ENCODE peak calls at places on chromosomes 16 and 17, in six cellular contexts. One of them, this sample, is unnamed.

GRCh38 chr17:10844667-10845387 is 6.9 kb upstream of the PIRT start:
- DNase-seq in GM23248: peak; percentile 77
- DNase-seq in activated CD4-positive, alpha-beta T cell treated with anti-CD3 and anti-CD28 coated beads for 36 hours: peak; percentile 86
- DNase-seq in brain microvascular endothelial cell: peak; percentile 8
- DNase-seq in NB4: peak; percentile 74
- DNase-seq in CD8-positive, alpha-beta T cell: peak; percentile 82
- DNase-seq in this sample: peak; percentile 84

GRCh38 chr17:81386141-81386645 is 9.1 kb upstream of the BAHCC1 start:
- DNase-seq in GM23248: no peak
- DNase-seq in activated CD4-positive, alpha-beta T cell treated with anti-CD3 and anti-CD28 coated beads for 36 hours: no peak
- DNase-seq in brain microvascular endothelial cell: no peak
- DNase-seq in NB4: no peak
- DNase-seq in CD8-positive, alpha-beta T cell: no peak
- DNase-seq in this sample: no peak

GRCh38 chr17:35537569-35538209 is at the start of gene SLFN12L:
- DNase-seq in GM23248: no peak
- DNase-seq in activated CD4-positive, alpha-beta T cell treated with anti-CD3 and anti-CD28 coated beads for 36 hours: peak; percentile 36
- DNase-seq in brain microvascular endothelial cell: no peak
- DNase-seq in NB4: no peak
- DNase-seq in CD8-positive, alpha-beta T cell: no peak
- DNase-seq in this sample: no peak

GRCh38 chr16:47611848-47612493 is 150.8 kb downstream of the PHKB start:
- DNase-seq in GM23248: no peak
- DNase-seq in activated CD4-positive, alpha-beta T cell treated with anti-CD3 and anti-CD28 coated beads for 36 hours: no peak
- DNase-seq in brain microvascular endothelial cell: no peak
- DNase-seq in NB4: no peak
- DNase-seq in CD8-positive, alpha-beta T cell: no peak
- DNase-seq in this sample: no peak

GRCh38 chr17:58330997-58331814 is 2.6 kb upstream of the TSPOAP1 start:
- DNase-seq in GM23248: no peak
- DNase-seq in activated CD4-positive, alpha-beta T cell treated with anti-CD3 and anti-CD28 coated beads for 36 hours: peak; percentile 85
- DNase-seq in brain microvascular endothelial cell: no peak
- DNase-seq in NB4: peak; percentile 88
- DNase-seq in CD8-positive, alpha-beta T cell: peak; percentile 86
- DNase-seq in this sample: peak; percentile 93

GRCh38 chr16:68744744-68745280 is 7.7 kb downstream of the CDH1 start:
- DNase-seq in GM23248: peak; percentile 56
- DNase-seq in activated CD4-positive, alpha-beta T cell treated with anti-CD3 and anti-CD28 coated beads for 36 hours: no peak
- DNase-seq in brain microvascular endothelial cell: peak; percentile 6
- DNase-seq in NB4: peak; percentile 19
- DNase-seq in CD8-positive, alpha-beta T cell: no peak
- DNase-seq in this sample: no peak

GRCh38 chr16:50761276-50761675 is 19.4 kb downstream of the CYLD start:
- DNase-seq in GM23248: no peak
- DNase-seq in activated CD4-positive, alpha-beta T cell treated with anti-CD3 and anti-CD28 coated beads for 36 hours: no peak
- DNase-seq in brain microvascular endothelial cell: no peak
- DNase-seq in NB4: no peak
- DNase-seq in CD8-positive, alpha-beta T cell: no peak
- DNase-seq in this sample: peak; percentile 37

GRCh38 chr16:28204211-28204610 is 7.6 kb downstream of the XPO6 start:
- DNase-seq in GM23248: no peak
- DNase-seq in activated CD4-positive, alpha-beta T cell treated with anti-CD3 and anti-CD28 coated beads for 36 hours: no peak
- DNase-seq in brain microvascular endothelial cell: no peak
- DNase-seq in NB4: no peak
- DNase-seq in CD8-positive, alpha-beta T cell: no peak
- DNase-seq in this sample: no peak

GRCh38 chr17:78522031-78522809 is 55.0 kb downstream of the DNAH17 start:
- DNase-seq in GM23248: no peak
- DNase-seq in activated CD4-positive, alpha-beta T cell treated with anti-CD3 and anti-CD28 coated beads for 36 hours: no peak
- DNase-seq in brain microvascular endothelial cell: no peak
- DNase-seq in NB4: no peak
- DNase-seq in CD8-positive, alpha-beta T cell: no peak
- DNase-seq in this sample: no peak

GRCh38 chr16:28291651-28292626 is at the start of gene SBK1:
- DNase-seq in GM23248: peak; percentile 67
- DNase-seq in activated CD4-positive, alpha-beta T cell treated with anti-CD3 and anti-CD28 coated beads for 36 hours: peak; percentile 91
- DNase-seq in brain microvascular endothelial cell: peak; percentile 11
- DNase-seq in NB4: peak; percentile 75
- DNase-seq in CD8-positive, alpha-beta T cell: peak; percentile 92
- DNase-seq in this sample: peak; percentile 96

GRCh38 chr16:30948087-30948955 is 547 bp upstream of the ORAI3 start:
- DNase-seq in GM23248: peak; percentile 98
- DNase-seq in activated CD4-positive, alpha-beta T cell treated with anti-CD3 and anti-CD28 coated beads for 36 hours: peak; percentile 30
- DNase-seq in brain microvascular endothelial cell: peak; percentile 98
- DNase-seq in NB4: peak; percentile 51
- DNase-seq in CD8-positive, alpha-beta T cell: no peak
- DNase-seq in this sample: peak; percentile 86

GRCh38 chr16:57984443-57985203 is 13.7 kb upstream of the CNGB1 start:
- DNase-seq in GM23248: peak; percentile 59
- DNase-seq in activated CD4-positive, alpha-beta T cell treated with anti-CD3 and anti-CD28 coated beads for 36 hours: peak; percentile 97
- DNase-seq in brain microvascular endothelial cell: peak; percentile 57
- DNase-seq in NB4: peak; percentile 21
- DNase-seq in CD8-positive, alpha-beta T cell: peak; percentile 90
- DNase-seq in this sample: no peak

GRCh38 chr17:45132302-45132568 is at the start of gene PLCD3:
- DNase-seq in GM23248: no peak
- DNase-seq in activated CD4-positive, alpha-beta T cell treated with anti-CD3 and anti-CD28 coated beads for 36 hours: no peak
- DNase-seq in brain microvascular endothelial cell: no peak
- DNase-seq in NB4: no peak
- DNase-seq in CD8-positive, alpha-beta T cell: no peak
- DNase-seq in this sample: no peak

GRCh38 chr17:80783461-80783860 is 208.2 kb upstream of the CHMP6 start:
- DNase-seq in GM23248: peak; percentile 74
- DNase-seq in activated CD4-positive, alpha-beta T cell treated with anti-CD3 and anti-CD28 coated beads for 36 hours: no peak
- DNase-seq in brain microvascular endothelial cell: no peak
- DNase-seq in NB4: no peak
- DNase-seq in CD8-positive, alpha-beta T cell: no peak
- DNase-seq in this sample: no peak

GRCh38 chr17:3815122-3815521 is 14.1 kb upstream of the ITGAE start:
- DNase-seq in GM23248: no peak
- DNase-seq in activated CD4-positive, alpha-beta T cell treated with anti-CD3 and anti-CD28 coated beads for 36 hours: no peak
- DNase-seq in brain microvascular endothelial cell: no peak
- DNase-seq in NB4: no peak
- DNase-seq in CD8-positive, alpha-beta T cell: no peak
- DNase-seq in this sample: no peak

GRCh38 chr16:1793578-1794220 is at the start of gene IGFALS:
- DNase-seq in GM23248: no peak
- DNase-seq in activated CD4-positive, alpha-beta T cell treated with anti-CD3 and anti-CD28 coated beads for 36 hours: no peak
- DNase-seq in brain microvascular endothelial cell: no peak
- DNase-seq in NB4: no peak
- DNase-seq in CD8-positive, alpha-beta T cell: no peak
- DNase-seq in this sample: no peak

GRCh38 chr16:2979669-2980226 is 498 bp downstream of the PKMYT1 start:
- DNase-seq in GM23248: peak; percentile 50
- DNase-seq in activated CD4-positive, alpha-beta T cell treated with anti-CD3 and anti-CD28 coated beads for 36 hours: peak; percentile 55
- DNase-seq in brain microvascular endothelial cell: no peak
- DNase-seq in NB4: peak; percentile 60
- DNase-seq in CD8-positive, alpha-beta T cell: no peak
- DNase-seq in this sample: peak; percentile 77

GRCh38 chr17:48639136-48639535 is 13.0 kb upstream of the HOXB9 start:
- DNase-seq in GM23248: no peak
- DNase-seq in activated CD4-positive, alpha-beta T cell treated with anti-CD3 and anti-CD28 coated beads for 36 hours: no peak
- DNase-seq in brain microvascular endothelial cell: no peak
- DNase-seq in NB4: no peak
- DNase-seq in CD8-positive, alpha-beta T cell: no peak
- DNase-seq in this sample: peak; percentile 46

GRCh38 chr16:19555938-19556778 is 655 bp downstream of the VPS35L start:
- DNase-seq in GM23248: peak; percentile 49
- DNase-seq in activated CD4-positive, alpha-beta T cell treated with anti-CD3 and anti-CD28 coated beads for 36 hours: peak; percentile 55
- DNase-seq in brain microvascular endothelial cell: peak; percentile 11
- DNase-seq in NB4: peak; percentile 90
- DNase-seq in CD8-positive, alpha-beta T cell: no peak
- DNase-seq in this sample: peak; percentile 52